ENCODE peak calls at places on chromosomes 11 and 22, in five cellular contexts. J is activated naive CD4-positive, alpha-beta T cell; H is stimulated activated CD4-positive, alpha-beta T cell treated with anti-CD3 and anti-CD28 coated beads, Interleukin-12 subunit alpha, Interleukin-12 subunit beta, amount 100 ng/mL, for 24 hours; S is GM19239; C is NCI-H446 treated with DMSO at 0.1 percent for 48 hours. M is an unnamed sample.

GRCh38 chr11:22703040-22703439 is 36.6 kb downstream of the GAS2 start:
- DNase-seq in C (peak), J (no peak), H (no peak), S (no peak), M (no peak)

GRCh38 chr22:48907591-48907990 is 920.1 kb downstream of the BRD1 start:
- DNase-seq in C (no peak), H (no peak), J (no peak), S (no peak), M (no peak)

GRCh38 chr22:38824587-38824986 is 19.2 kb downstream of the NPTXR start:
- DNase-seq in C (no peak), S (no peak), J (no peak), H (no peak), M (peak)

GRCh38 chr11:20353829-20354434 is 9.6 kb upstream of the HTATIP2 start:
- DNase-seq in H (no peak), C (peak), J (no peak), S (no peak), M (no peak)

GRCh38 chr11:69922596-69923111 is 103.4 kb upstream of the FGF3 start:
- DNase-seq in H (no peak), S (no peak), C (no peak), J (no peak), M (no peak)

GRCh38 chr11:130829801-130830562 is 86.3 kb downstream of the SNX19 start:
- DNase-seq in H (no peak), C (no peak), S (no peak), J (no peak), M (no peak)

GRCh38 chr11:57276857-57277505 is 39.9 kb upstream of the APLNR start:
- DNase-seq in S (no peak), H (no peak), C (no peak), J (no peak), M (no peak)

GRCh38 chr11:94325681-94326080 is 21.3 kb downstream of the IZUMO1R start:
- DNase-seq in H (peak), C (no peak), J (no peak), S (peak), M (peak)

GRCh38 chr11:118214210-118214914 is 10.4 kb downstream of the JAML start:
- DNase-seq in C (no peak), J (no peak), H (no peak), S (no peak), M (no peak)

GRCh38 chr11:28383471-28383870 is 275.3 kb downstream of the METTL15 start:
- DNase-seq in S (no peak), C (no peak), H (no peak), J (no peak), M (no peak)

GRCh38 chr11:61077936-61078335 is 24.4 kb upstream of the CD5 start:
- DNase-seq in S (no peak), H (no peak), C (no peak), J (no peak), M (no peak)

GRCh38 chr22:23132376-23133091 is 9.3 kb downstream of the RSPH14 start:
- DNase-seq in J (no peak), H (no peak), S (no peak), C (no peak), M (no peak)

GRCh38 chr11:6418958-6419611 is at the start of gene APBB1:
- DNase-seq in C (no peak), S (no peak), J (peak), H (peak), M (peak)

GRCh38 chr11:131217313-131218297 is 152.8 kb upstream of the NTM start:
- DNase-seq in H (no peak), J (no peak), S (no peak), C (no peak), M (no peak)

GRCh38 chr11:1827095-1827797 is 7.5 kb upstream of the SYT8 start:
- DNase-seq in J (no peak), C (peak), S (no peak), H (no peak), M (no peak)

GRCh38 chr11:62671604-62672528 is at the start of the genes LBHD1 and UQCC3:
- DNase-seq in C (peak), S (peak), H (peak), J (peak), M (peak)

GRCh38 chr22:42717197-42717967 is 3.3 kb downstream of the A4GALT start:
- DNase-seq in S (no peak), J (no peak), C (no peak), H (no peak), M (no peak)

GRCh38 chr11:44899959-44900358 is 50.7 kb downstream of the TP53I11 start:
- DNase-seq in C (peak), J (no peak), S (no peak), H (no peak), M (no peak)

GRCh38 chr11:71465054-71465453 is 12.1 kb downstream of the NADSYN1 start:
- DNase-seq in S (no peak), J (no peak), C (no peak), H (no peak), M (no peak)

GRCh38 chr11:12932485-12932884 is 76.6 kb upstream of the RASSF10 start:
- DNase-seq in J (no peak), H (no peak), S (no peak), C (no peak), M (no peak)

M was measured in effector memory CD8-positive, alpha-beta T cell.